ENCODE peak calls at places on chromosome 22, in four cellular contexts. W is GM23338, N is GM13977, K is GM12865. Z is an unnamed sample.
A peak's percentile ranks its signal among the peaks of the same experiment; 100 is the strongest.

GRCh38 chr22:42434283-42434682 is 2.1 kb upstream of the NFAM1 start:
- DNase-seq in K (no peak), N (no peak), W (no peak), Z (no peak)

GRCh38 chr22:25930710-25931353 is 188.8 kb downstream of the MYO18B start:
- DNase-seq in W (no peak), N (no peak), K (no peak), Z (no peak)

GRCh38 chr22:39252461-39253391 is 7.9 kb upstream of the PDGFB start:
- DNase-seq in N (no peak), W (peak; percentile 72), K (no peak), Z (no peak)

GRCh38 chr22:42655693-42656092 is 6.5 kb upstream of the CYB5R3 start:
- DNase-seq in N (peak; percentile 78), K (peak; percentile 92), W (peak; percentile 8), Z (peak; percentile 73)

GRCh38 chr22:42745118-42745517 is 24.4 kb upstream of the A4GALT start:
- DNase-seq in K (no peak), W (no peak), N (peak; percentile 6), Z (no peak)

GRCh38 chr22:39178206-39179111 is 26.0 kb upstream of the CBX7 start:
- DNase-seq in N (no peak), K (no peak), W (no peak), Z (no peak)

GRCh38 chr22:35777335-35777975 is 59.8 kb downstream of the APOL5 start:
- DNase-seq in N (no peak), K (no peak), W (no peak), Z (no peak)

GRCh38 chr22:26169312-26170111 is at the start of gene SEZ6L:
- DNase-seq in K (peak; percentile 9), W (peak; percentile 79), N (peak; percentile 60), Z (peak; percentile 69)

GRCh38 chr22:30882181-30882771 is 86.3 kb downstream of the MORC2 start:
- DNase-seq in K (no peak), N (no peak), W (no peak), Z (no peak)

GRCh38 chr22:26804315-26804714 is 146.9 kb downstream of the MIAT start:
- DNase-seq in K (no peak), W (no peak), N (no peak), Z (no peak)

GRCh38 chr22:24894220-24894975 is 52.1 kb downstream of the LHFPL7 start:
- DNase-seq in W (peak; percentile 15), K (peak; percentile 35), N (no peak), Z (no peak)

GRCh38 chr22:40703174-40703573 is 23.9 kb downstream of the MCHR1 start:
- DNase-seq in K (peak; percentile 43), W (no peak), N (no peak), Z (peak; percentile 53)

GRCh38 chr22:41983516-41983915 is 14.3 kb downstream of the SEPTIN3 start:
- DNase-seq in K (no peak), W (no peak), N (no peak), Z (no peak)

GRCh38 chr22:24097961-24098391 is 83.3 kb upstream of the SUSD2 start:
- DNase-seq in K (no peak), N (no peak), W (no peak), Z (no peak)

GRCh38 chr22:20139391-20140106 is 7.9 kb downstream of the ZDHHC8 start:
- DNase-seq in K (no peak), W (no peak), N (no peak), Z (no peak)

GRCh38 chr22:31138126-31138525 is 2.2 kb downstream of the PLA2G3 start:
- DNase-seq in W (no peak), K (no peak), N (no peak), Z (no peak)

GRCh38 chr22:39529487-39529851 is 3.1 kb downstream of the RPS19BP1 start:
- DNase-seq in N (no peak), K (no peak), W (no peak), Z (no peak)

GRCh38 chr22:17957683-17958082 is 66.7 kb downstream of the MICAL3 start:
- DNase-seq in N (no peak), K (no peak), W (no peak), Z (no peak)

GRCh38 chr22:49451070-49451840 is 376.4 kb downstream of the BRD1 start:
- DNase-seq in N (no peak), W (no peak), K (no peak), Z (no peak)

GRCh38 chr22:41732096-41732772 is 32.9 kb downstream of the MEI1 start:
- DNase-seq in K (peak; percentile 37), N (peak; percentile 33), W (no peak), Z (no peak)

GRCh38 chr22:30438559-30438958 is 13.0 kb downstream of the MTFP1 start:
- DNase-seq in N (no peak), K (no peak), W (no peak), Z (no peak)

GRCh38 chr22:46066691-46067090 is 83.6 kb upstream of the PPARA start:
- DNase-seq in N (no peak), K (no peak), W (no peak), Z (no peak)

GRCh38 chr22:48551716-48552268 is 1275.9 kb downstream of the BRD1 start:
- DNase-seq in W (no peak), N (no peak), K (no peak), Z (no peak)

GRCh38 chr22:44086759-44087158 is 62.7 kb downstream of the PARVB start:
- DNase-seq in W (no peak), N (no peak), K (no peak), Z (no peak)

GRCh38 chr22:44089717-44090570 is 65.8 kb downstream of the PARVB start:
- DNase-seq in K (no peak), N (no peak), W (no peak), Z (no peak)

GRCh38 chr22:44088976-44089570 is 65.0 kb downstream of the PARVB start:
- DNase-seq in W (no peak), K (no peak), N (no peak), Z (no peak)

GRCh38 chr22:44084044-44084772 is 60.1 kb downstream of the PARVB start:
- DNase-seq in N (no peak), K (no peak), W (no peak), Z (no peak)

GRCh38 chr22:44085743-44086741 is 61.9 kb downstream of the PARVB start:
- DNase-seq in W (peak; percentile 77), N (peak; percentile 78), K (peak; percentile 80), Z (peak; percentile 66)
- TF ChIP-seq CTCF in W (peak; percentile 65), N (peak; percentile 70), K (peak; percentile 55), Z (peak; percentile 15)

GRCh38 chr22:32917577-32918375 is 116.3 kb downstream of the TIMP3 start:
- DNase-seq in N (no peak), K (no peak), W (no peak), Z (no peak)
- TF ChIP-seq CTCF in N (no peak), K (no peak), W (no peak), Z (no peak)

GRCh38 chr22:50584106-50585096 is 1.8 kb upstream of the CHKB start:
- DNase-seq in N (no peak), K (no peak), W (peak; percentile 55), Z (no peak)

GRCh38 chr22:50581950-50582561 is 593 bp downstream of the CHKB start:
- DNase-seq in N (peak; percentile 64), W (no peak), K (peak; percentile 63), Z (no peak)

GRCh38 chr22:50585238-50585637 is 2.6 kb upstream of the CHKB start:
- DNase-seq in K (no peak), N (no peak), W (no peak), Z (no peak)

GRCh38 chr22:50582562-50583293 is at the start of gene CHKB:
- DNase-seq in W (peak; percentile 99), N (peak; percentile 100), K (peak; percentile 99), Z (peak; percentile 100)

GRCh38 chr22:50583294-50583865 is 731 bp upstream of the CHKB start:
- DNase-seq in N (peak; percentile 32), W (peak; percentile 63), K (no peak), Z (no peak)
- TF ChIP-seq CTCF in N (no peak), W (no peak), K (no peak), Z (no peak)

GRCh38 chr22:36977947-36978660 is 41.1 kb downstream of the TST start:
- DNase-seq in N (peak; percentile 91), W (peak; percentile 92), K (peak; percentile 91), Z (peak; percentile 90)

GRCh38 chr22:36979511-36979910 is 39.7 kb downstream of the TST start:
- DNase-seq in W (no peak), K (no peak), N (no peak), Z (no peak)

GRCh38 chr22:36981247-36981775 is 37.9 kb downstream of the TST start:
- DNase-seq in W (no peak), N (no peak), K (no peak), Z (no peak)

GRCh38 chr22:36979016-36979415 is 40.2 kb downstream of the TST start:
- DNase-seq in K (no peak), N (no peak), W (no peak), Z (no peak)

GRCh38 chr22:36977401-36977861 is 41.8 kb downstream of the TST start:
- DNase-seq in N (peak; percentile 76), W (peak; percentile 94), K (peak; percentile 85), Z (peak; percentile 78)
- TF ChIP-seq CTCF in N (peak; percentile 76), W (peak; percentile 69), K (peak; percentile 82), Z (peak; percentile 52)

GRCh38 chr22:22043296-22044078 is 60.9 kb upstream of the TOP3B start:
- DNase-seq in N (peak; percentile 64), K (peak; percentile 49), W (no peak), Z (peak; percentile 61)
- TF ChIP-seq CTCF in N (peak; percentile 35), K (no peak), W (no peak), Z (no peak)

GRCh38 chr22:43885319-43885671 is 6.5 kb downstream of the PNPLA5 start:
- DNase-seq in W (no peak), N (no peak), K (no peak), Z (no peak)
- TF ChIP-seq CTCF in W (no peak), N (no peak), K (no peak), Z (no peak)

GRCh38 chr22:33908201-33909074 is 11.8 kb downstream of the LARGE1 start:
- DNase-seq in K (no peak), N (no peak), W (no peak), Z (no peak)
- TF ChIP-seq CTCF in K (no peak), N (no peak), W (no peak), Z (no peak)

Z was measured in GM20000.